ENCODE peak calls at places on chromosomes 16 and 17, in five cellular contexts. N is tibial nerve; W is effector memory CD4-positive, alpha-beta T cell; G is ascending aorta; H is heart right ventricle. J is an unnamed sample. For H3K4me1, the result is how much of the 10 kb centered on the place peaks cover.

GRCh38 chr17:17385502-17385901 is 82.3 kb downstream of the NT5M start:
- DNase-seq in H (no peak), W (no peak), N (no peak), G (no peak), J (no peak)

GRCh38 chr16:85211247-85211910 is 99.1 kb upstream of the CIBAR2 start:
- DNase-seq in H (no peak), G (no peak), W (no peak), N (no peak), J (no peak)

GRCh38 chr17:45951941-45952340 is 47.1 kb upstream of the STH start:
- DNase-seq in W (no peak), H (no peak), N (no peak), G (no peak), J (no peak)

GRCh38 chr17:10072086-10072485 is 126.3 kb downstream of the GAS7 start:
- DNase-seq in G (no peak), H (no peak), N (no peak), W (no peak), J (no peak)

GRCh38 chr17:73071387-73071999 is 21.0 kb downstream of the SLC39A11 start:
- DNase-seq in H (no peak), W (no peak), N (no peak), G (no peak), J (no peak)

GRCh38 chr17:34601431-34601830 is 22.0 kb downstream of the TMEM132E start:
- DNase-seq in N (no peak), G (no peak), H (no peak), W (no peak), J (no peak)

GRCh38 chr17:31581022-31581483 is 189.6 kb downstream of the RAB11FIP4 start:
- DNase-seq in H (peak), G (peak), W (no peak), N (no peak), J (peak)

GRCh38 chr16:2175454-2175853 is 19.9 kb downstream of the TRAF7 start:
- DNase-seq in W (no peak), N (no peak), G (no peak), H (no peak), J (no peak)

GRCh38 chr17:14940946-14941280 is 324.2 kb downstream of the PMP22 start:
- DNase-seq in H (no peak), G (no peak), W (no peak), N (no peak), J (no peak)

GRCh38 chr17:22278302-22279275 is 586.3 kb downstream of the KCNJ18 start:
- DNase-seq in N (no peak), H (no peak), G (peak), W (no peak), J (no peak)

GRCh38 chr17:42198897-42199296 is 4.6 kb upstream of the GHDC start:
- DNase-seq in N (no peak), H (no peak), W (no peak), G (no peak), J (no peak)

GRCh38 chr16:78844028-78844427 is 744.6 kb downstream of the WWOX start:
- DNase-seq in W (no peak), H (no peak), G (no peak), N (no peak), J (no peak)

GRCh38 chr16:65002265-65002664 is 119.6 kb downstream of the CDH11 start:
- DNase-seq in H (no peak), W (no peak), N (no peak), G (no peak), J (no peak)

GRCh38 chr17:53191878-53192277 is 630.8 kb upstream of the KIF2B start:
- DNase-seq in N (no peak), H (no peak), G (no peak), W (no peak), J (no peak)

GRCh38 chr17:50635720-50636144 is 1.1 kb downstream of the ABCC3 start:
- DNase-seq in W (no peak), H (no peak), N (no peak), G (no peak), J (no peak)
- H3K4me1 ChIP-seq in W (under half), H (under half), N (under half), G (under half), J (half or more)

DNA sequence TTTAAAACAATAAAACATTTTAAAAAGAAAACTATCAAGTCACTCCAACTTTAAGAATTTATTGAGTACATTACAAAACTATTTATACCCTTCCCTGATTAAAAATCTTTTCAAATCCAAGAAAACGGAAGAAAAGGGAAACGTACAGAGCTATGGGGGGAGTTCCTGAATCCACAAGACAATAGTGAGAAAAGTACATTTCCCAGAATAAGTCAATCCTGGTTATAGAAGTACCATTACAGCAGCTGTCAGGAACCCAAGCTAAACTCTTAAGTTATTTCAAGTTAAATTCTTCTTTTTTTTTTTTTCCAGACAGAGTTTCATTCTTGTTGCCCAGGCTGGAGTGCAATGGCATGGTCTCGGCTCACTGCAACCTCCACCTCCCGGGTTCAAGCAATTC is 45.7 kb downstream of the SPOP start:
- DNase-seq in N (no peak), H (no peak), W (no peak), G (no peak), J (no peak)
- H3K4me1 ChIP-seq in N (under half), H (half or more), W (under half), G (half or more), J (under half)

GRCh38 chr16:81834868-81835267 is 55.8 kb downstream of the PLCG2 start:
- DNase-seq in H (no peak), W (no peak), G (no peak), N (no peak), J (no peak)
- H3K4me1 ChIP-seq in H (under half), W (under half), G (under half), N (under half), J (under half)

DNA sequence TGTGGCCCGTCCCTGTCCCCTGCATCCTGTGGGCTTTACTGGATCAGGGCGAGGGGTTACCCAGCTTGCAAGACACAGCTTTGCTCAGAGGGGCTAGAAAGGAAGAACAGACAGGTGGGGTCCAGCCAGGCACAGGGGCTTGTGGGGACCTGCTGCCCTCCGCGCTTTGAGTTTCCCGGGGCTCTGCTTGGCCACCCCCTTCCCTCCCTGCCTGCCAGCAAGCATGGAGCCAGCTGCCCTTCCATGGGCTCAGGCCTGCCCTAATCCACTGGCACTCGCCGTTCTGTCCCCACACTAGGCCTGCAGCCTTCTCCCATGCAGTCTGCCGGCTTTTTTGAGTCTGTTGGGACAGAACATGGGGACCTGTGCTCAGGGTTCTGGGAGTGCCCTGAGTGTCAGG is 3.4 kb downstream of the SNN start:
- DNase-seq in H (no peak), W (no peak), N (no peak), G (no peak), J (no peak)
- H3K4me1 ChIP-seq in H (half or more), W (under half), N (under half), G (under half), J (under half)

GRCh38 chr17:81329279-81329926 is 34.3 kb upstream of the SLC38A10 start:
- DNase-seq in G (peak), N (peak), H (peak), W (no peak), J (peak)
- H3K4me1 ChIP-seq in G (under half), N (under half), H (under half), W (under half), J (under half)

DNA sequence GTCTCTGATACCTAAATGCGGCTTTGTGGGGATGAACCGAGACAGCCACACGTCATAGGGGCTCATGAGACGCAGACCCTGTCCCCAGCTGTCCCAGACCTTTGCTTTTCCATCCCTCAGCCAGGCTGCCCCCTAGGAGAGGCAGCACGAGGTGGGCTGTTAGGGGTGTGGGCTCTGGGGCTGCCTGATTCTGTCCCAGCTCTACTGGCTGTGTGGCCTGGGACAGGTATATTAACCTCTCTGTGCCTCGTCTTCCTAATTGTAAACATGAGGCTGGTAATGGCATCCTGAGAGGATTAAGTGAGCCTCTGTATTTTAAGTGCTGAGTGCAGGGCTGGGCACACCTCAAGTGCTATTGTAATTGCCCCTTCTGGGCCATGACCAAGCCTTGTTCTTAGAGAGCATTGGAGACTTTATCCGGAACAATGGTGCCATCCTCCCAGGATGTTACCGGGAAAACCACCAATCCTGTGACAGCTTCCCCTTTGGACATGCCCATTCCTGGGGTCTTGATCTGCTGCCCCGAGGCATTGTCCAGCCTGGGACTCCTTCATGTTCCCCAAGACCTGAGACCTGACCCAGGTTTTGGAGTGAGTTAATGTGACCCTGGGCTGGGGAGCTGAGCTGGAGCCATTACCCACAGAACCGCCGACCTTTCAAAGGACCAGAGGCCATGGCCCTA is 5.1 kb downstream of the ADGRG1 start:
- DNase-seq in G (no peak), N (no peak), W (no peak), H (no peak), J (no peak)
- H3K4me1 ChIP-seq in G (under half), N (half or more), W (under half), H (half or more), J (under half)

GRCh38 chr17:28867276-28867675 is 12.5 kb downstream of the ERAL1 start:
- DNase-seq in H (no peak), W (no peak), N (no peak), G (no peak), J (no peak)

GRCh38 chr17:28861393-28862203 is 6.8 kb downstream of the ERAL1 start:
- DNase-seq in N (no peak), H (no peak), W (no peak), G (no peak), J (no peak)

GRCh38 chr17:28864991-28865849 is 10.4 kb downstream of the ERAL1 start:
- DNase-seq in H (no peak), N (no peak), G (no peak), W (no peak), J (no peak)

GRCh38 chr17:28862497-28862896 is 7.7 kb downstream of the ERAL1 start:
- DNase-seq in W (no peak), N (no peak), H (no peak), G (no peak), J (no peak)

GRCh38 chr17:28865946-28866752 is 11.3 kb downstream of the ERAL1 start:
- DNase-seq in G (no peak), N (no peak), H (no peak), W (no peak), J (no peak)
- H3K4me1 ChIP-seq in G (under half), N (under half), H (under half), W (under half), J (under half)

GRCh38 chr17:77254961-77255741 is 114.4 kb downstream of the SEC14L1 start:
- DNase-seq in G (peak), H (no peak), W (no peak), N (no peak), J (peak)

GRCh38 chr17:77257596-77258458 is 117.1 kb downstream of the SEC14L1 start:
- DNase-seq in W (no peak), G (no peak), H (no peak), N (no peak), J (no peak)

GRCh38 chr17:77256710-77257109 is 115.9 kb downstream of the SEC14L1 start:
- DNase-seq in G (no peak), N (no peak), H (no peak), W (no peak), J (no peak)

GRCh38 chr17:77257169-77257568 is 116.4 kb downstream of the SEC14L1 start:
- DNase-seq in N (no peak), W (no peak), H (no peak), G (no peak), J (no peak)

DNA sequence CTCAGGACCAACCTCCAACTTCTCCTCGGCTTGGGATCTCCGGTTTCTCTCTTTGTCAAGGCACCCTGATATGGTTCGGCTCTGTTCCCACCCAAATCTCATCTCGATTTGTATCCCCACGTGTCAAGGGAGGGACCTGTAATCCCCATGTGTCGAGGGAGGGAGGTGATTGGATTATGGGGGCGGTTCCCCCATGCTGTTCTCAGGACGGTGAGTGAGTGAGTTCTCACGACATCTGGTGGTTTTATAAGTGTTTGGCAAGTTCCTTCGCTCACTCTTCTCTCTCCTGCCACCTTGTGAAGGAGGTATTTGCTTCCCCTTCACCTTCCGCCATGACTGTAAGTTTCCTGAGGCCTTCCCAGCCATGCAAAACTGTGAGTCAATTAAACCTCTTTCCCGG is 117.9 kb downstream of the SEC14L1 start:
- DNase-seq in N (no peak), G (no peak), H (no peak), W (no peak), J (no peak)
- H3K4me1 ChIP-seq in N (under half), G (under half), H (under half), W (under half), J (under half)

J was measured in RWPE2.